ENCODE peak calls at places on chromosomes 11 and 22, in seven cellular contexts. X, D, T, F, N, G and I are unnamed samples.

GRCh38 chr11:32891657-32892354 is 805 bp upstream of the QSER1 start:
- DNase-seq in X (no peak), D (peak; percentile 12), T (peak; percentile 23), F (no peak), N (no peak), G (peak; percentile 31), I (no peak)

GRCh38 chr11:126332221-126332711 is 23.2 kb upstream of the ST3GAL4 start:
- DNase-seq in X (no peak), D (peak; percentile 54), T (peak; percentile 80), F (peak; percentile 84), N (peak; percentile 61), G (peak; percentile 97), I (no peak)

GRCh38 chr11:46632502-46632901 is 15.1 kb downstream of the ATG13 start:
- DNase-seq in X (no peak), D (no peak), T (no peak), F (no peak), N (no peak), G (no peak), I (no peak)

GRCh38 chr11:17547051-17547577 is at the start of gene OTOG:
- DNase-seq in X (no peak), D (no peak), T (peak; percentile 15), F (peak; percentile 8), N (no peak), G (peak; percentile 12), I (no peak)

GRCh38 chr11:11498195-11498594 is 123.6 kb downstream of the GALNT18 start:
- DNase-seq in X (no peak), D (no peak), T (no peak), F (no peak), N (no peak), G (no peak), I (no peak)

GRCh38 chr11:48880021-48880441 is 103.7 kb downstream of the TRIM51G start:
- DNase-seq in X (no peak), D (no peak), T (no peak), F (no peak), N (no peak), G (no peak), I (no peak)

GRCh38 chr11:1559103-1559951 is 12.7 kb downstream of the DUSP8 start:
- DNase-seq in X (no peak), D (peak; percentile 90), T (no peak), F (peak; percentile 90), N (no peak), G (no peak), I (no peak)

GRCh38 chr11:2540521-2541320 is 95.9 kb downstream of the KCNQ1 start:
- DNase-seq in X (no peak), D (no peak), T (no peak), F (no peak), N (no peak), G (no peak), I (no peak)

GRCh38 chr11:8326337-8326736 is 62.7 kb upstream of the LMO1 start:
- DNase-seq in X (no peak), D (no peak), T (no peak), F (no peak), N (no peak), G (no peak), I (no peak)

GRCh38 chr11:17405232-17406005 is 17.0 kb upstream of the KCNJ11 start:
- DNase-seq in X (no peak), D (peak; percentile 71), T (peak; percentile 62), F (peak; percentile 62), N (peak; percentile 58), G (peak; percentile 54), I (no peak)

GRCh38 chr11:27242591-27242990 is 120.4 kb downstream of the CCDC34 start:
- DNase-seq in X (no peak), D (no peak), T (peak; percentile 44), F (peak; percentile 19), N (no peak), G (peak; percentile 78), I (no peak)

GRCh38 chr22:19174106-19175025 is 4.2 kb downstream of the SLC25A1 start:
- DNase-seq in X (no peak), D (no peak), T (peak; percentile 75), F (peak; percentile 89), N (no peak), G (peak; percentile 92), I (no peak)

GRCh38 chr11:34204396-34205279 is 99.2 kb downstream of the NAT10 start:
- DNase-seq in X (no peak), D (no peak), T (no peak), F (no peak), N (no peak), G (no peak), I (no peak)

GRCh38 chr11:13053255-13053917 is 44.3 kb downstream of the RASSF10 start:
- DNase-seq in X (no peak), D (no peak), T (no peak), F (no peak), N (no peak), G (peak; percentile 7), I (no peak)

GRCh38 chr11:14506532-14506931 is 6.9 kb upstream of the COPB1 start:
- DNase-seq in X (no peak), D (no peak), T (peak; percentile 47), F (peak; percentile 8), N (no peak), G (peak; percentile 51), I (no peak)

GRCh38 chr11:23555085-23555484 is 694.8 kb upstream of the CCDC179 start:
- DNase-seq in X (no peak), D (no peak), T (peak; percentile 82), F (peak; percentile 12), N (no peak), G (peak; percentile 57), I (no peak)

GRCh38 chr11:102614485-102614884 is 10.6 kb downstream of the MMP20 start:
- DNase-seq in X (no peak), D (no peak), T (no peak), F (no peak), N (no peak), G (no peak), I (no peak)
- TF ChIP-seq CTCF in X (peak; percentile 37), D (no peak), T (peak; percentile 17), F (no peak), N (no peak), G (no peak), I (peak; percentile 23)

GRCh38 chr22:17198188-17199130 is 20.8 kb downstream of the ADA2 start:
- DNase-seq in X (no peak), D (peak; percentile 86), T (peak; percentile 23), F (peak; percentile 28), N (no peak), G (peak; percentile 9), I (no peak)

GRCh38 chr22:17199131-17199731 is 20.0 kb downstream of the ADA2 start:
- DNase-seq in X (no peak), D (peak; percentile 80), T (peak; percentile 42), F (peak; percentile 68), N (peak; percentile 21), G (peak; percentile 87), I (no peak)

GRCh38 chr22:17205432-17205831 is 13.8 kb downstream of the ADA2 start:
- DNase-seq in X (no peak), D (no peak), T (no peak), F (peak; percentile 12), N (no peak), G (no peak), I (no peak)

GRCh38 chr22:17201285-17201945 is 17.8 kb downstream of the ADA2 start:
- DNase-seq in X (no peak), D (no peak), T (peak; percentile 59), F (peak; percentile 22), N (no peak), G (peak; percentile 53), I (no peak)
- TF ChIP-seq CTCF in X (no peak), D (no peak), T (peak; percentile 53), F (peak; percentile 18), N (no peak), G (peak; percentile 27), I (no peak)

GRCh38 chr11:66259225-66259624 is 9.2 kb upstream of the RAB1B start:
- DNase-seq in X (no peak), D (no peak), T (no peak), F (no peak), N (no peak), G (no peak), I (no peak)

GRCh38 chr11:66261578-66261977 is 6.9 kb upstream of the RAB1B start:
- DNase-seq in X (no peak), D (no peak), T (no peak), F (no peak), N (no peak), G (no peak), I (no peak)

GRCh38 chr11:66259976-66260375 is 8.5 kb upstream of the RAB1B start:
- DNase-seq in X (no peak), D (no peak), T (no peak), F (no peak), N (no peak), G (no peak), I (no peak)

GRCh38 chr11:66262191-66262590 is 6.2 kb upstream of the RAB1B start:
- DNase-seq in X (no peak), D (no peak), T (no peak), F (no peak), N (no peak), G (no peak), I (no peak)

DNA sequence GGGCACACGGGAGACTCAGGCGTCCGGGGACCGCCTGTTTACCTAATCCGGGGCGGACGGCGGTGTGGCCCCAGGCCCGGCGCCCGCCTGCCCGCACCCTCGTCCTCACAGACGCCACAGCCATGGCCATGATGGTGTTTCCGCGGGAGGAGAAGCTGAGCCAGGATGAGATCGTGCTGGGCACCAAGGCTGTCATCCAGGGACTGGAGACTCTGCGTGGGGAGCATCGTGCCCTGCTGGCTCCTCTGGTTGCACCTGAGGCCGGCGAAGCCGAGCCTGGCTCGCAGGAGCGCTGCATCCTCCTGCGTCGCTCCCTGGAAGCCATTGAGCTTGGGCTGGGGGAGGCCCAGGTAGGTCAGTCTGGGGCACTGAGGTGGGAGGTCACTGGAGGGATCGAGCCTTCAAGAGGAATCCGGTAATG is 10.0 kb upstream of the RAB1B start:
- DNase-seq in X (no peak), D (no peak), T (no peak), F (no peak), N (no peak), G (no peak), I (no peak)
- TF ChIP-seq CTCF in X (no peak), D (no peak), T (no peak), F (no peak), N (no peak), G (no peak), I (no peak)

GRCh38 chr22:43743929-43744643 is 68.0 kb downstream of the EFCAB6 start:
- DNase-seq in X (no peak), D (no peak), T (no peak), F (no peak), N (no peak), G (no peak), I (no peak)

GRCh38 chr22:43740587-43741270 is 71.4 kb downstream of the EFCAB6 start:
- DNase-seq in X (no peak), D (no peak), T (no peak), F (no peak), N (no peak), G (no peak), I (no peak)

GRCh38 chr22:43742551-43742950 is 69.6 kb downstream of the EFCAB6 start:
- DNase-seq in X (no peak), D (no peak), T (no peak), F (no peak), N (no peak), G (no peak), I (no peak)

GRCh38 chr22:43745783-43746356 is 66.2 kb downstream of the EFCAB6 start:
- DNase-seq in X (no peak), D (no peak), T (no peak), F (no peak), N (no peak), G (no peak), I (no peak)

DNA sequence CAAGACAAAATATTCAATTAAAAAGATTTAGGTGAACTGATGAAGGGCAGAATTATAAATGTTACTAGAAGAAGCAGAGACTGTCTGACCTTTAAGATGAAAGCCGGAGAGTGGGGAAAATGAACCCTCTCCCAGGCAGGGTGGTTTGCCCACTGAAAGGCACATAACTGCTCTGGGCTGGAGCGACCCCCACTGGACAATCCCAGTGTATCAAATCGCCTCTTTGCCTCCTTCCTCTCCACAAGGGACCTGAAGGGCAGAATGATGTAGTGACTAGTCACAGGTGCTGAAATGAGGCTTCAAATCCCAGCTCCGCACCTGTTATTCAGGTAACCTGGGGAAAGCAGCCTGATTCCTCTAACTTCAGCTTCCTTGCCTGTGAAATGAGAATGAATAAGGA is 69.0 kb downstream of the EFCAB6 start:
- DNase-seq in X (no peak), D (no peak), T (no peak), F (no peak), N (no peak), G (no peak), I (no peak)
- TF ChIP-seq CTCF in X (no peak), D (no peak), T (peak; percentile 7), F (no peak), N (no peak), G (no peak), I (no peak)